ENCODE peak calls at places on chromosomes 13 and 19, in nine cellular contexts. U, F, E, V, I, C, D, Q and A are unnamed samples.

GRCh38 chr19:42010245-42011126 is 16.5 kb upstream of the ATP1A3 start:
- DNase-seq in U (no peak), F (no peak), E (no peak), V (no peak), I (peak), C (no peak), D (no peak), Q (no peak), A (no peak)

GRCh38 chr13:30892966-30893365 is 13.1 kb upstream of the MEDAG start:
- DNase-seq in U (no peak), F (no peak), E (no peak), V (no peak), I (peak), C (no peak), D (peak), Q (peak), A (no peak)

GRCh38 chr13:74162135-74162534 is 27.9 kb upstream of the KLF12 start:
- DNase-seq in U (no peak), F (no peak), E (no peak), V (no peak), I (no peak), C (no peak), D (no peak), Q (no peak), A (no peak)

GRCh38 chr19:38667552-38668205 is 20.2 kb downstream of the ACTN4 start:
- DNase-seq in U (no peak), F (no peak), E (no peak), V (no peak), I (peak), C (no peak), D (peak), Q (no peak), A (no peak)

GRCh38 chr13:39144941-39145533 is 106.8 kb downstream of the NHLRC3 start:
- DNase-seq in U (no peak), F (peak), E (peak), V (no peak), I (peak), C (no peak), D (peak), Q (peak), A (no peak)

GRCh38 chr19:47398707-47399106 is 20.6 kb downstream of the MEIS3 start:
- DNase-seq in U (no peak), F (no peak), E (no peak), V (no peak), I (no peak), C (no peak), D (no peak), Q (no peak), A (no peak)

GRCh38 chr19:17902701-17903100 is 30.1 kb upstream of the CCDC124 start:
- DNase-seq in U (no peak), F (no peak), E (no peak), V (no peak), I (peak), C (no peak), D (no peak), Q (no peak), A (no peak)

GRCh38 chr19:3507371-3508120 is 1.4 kb downstream of the FZR1 start:
- DNase-seq in U (no peak), F (no peak), E (no peak), V (no peak), I (peak), C (peak), D (peak), Q (no peak), A (no peak)

GRCh38 chr13:113849981-113850721 is 13.7 kb downstream of the GAS6 start:
- DNase-seq in U (no peak), F (peak), E (no peak), V (no peak), I (no peak), C (no peak), D (no peak), Q (no peak), A (no peak)

GRCh38 chr19:17424743-17425365 is 5.0 kb downstream of the MVB12A start:
- DNase-seq in U (peak), F (no peak), E (no peak), V (no peak), I (peak), C (no peak), D (peak), Q (peak), A (no peak)

GRCh38 chr19:14472202-14472961 is 2.8 kb downstream of the PTGER1 start:
- DNase-seq in U (peak), F (peak), E (peak), V (peak), I (peak), C (peak), D (peak), Q (peak), A (peak)

GRCh38 chr13:44238011-44238421 is 135.6 kb upstream of the SERP2 start:
- DNase-seq in U (no peak), F (no peak), E (no peak), V (no peak), I (peak), C (no peak), D (no peak), Q (no peak), A (no peak)

GRCh38 chr19:38657633-38658222 is 10.3 kb downstream of the ACTN4 start:
- DNase-seq in U (no peak), F (no peak), E (no peak), V (no peak), I (peak), C (no peak), D (peak), Q (no peak), A (no peak)

GRCh38 chr13:51804295-51805172 is 571 bp upstream of the DHRS12 start:
- DNase-seq in U (no peak), F (peak), E (no peak), V (no peak), I (no peak), C (no peak), D (no peak), Q (no peak), A (no peak)